ENCODE peak calls at places on chromosomes 7 and 10, in five cellular contexts. T, K, G, C and Q are unnamed samples. For H3K9me3, the result is how much of the 10 kb centered on the place peaks cover.

GRCh38 chr10:62062752-62063512 is 161.4 kb downstream of the ARID5B start:
- DNase-seq in T (no peak), K (no peak), G (no peak), C (no peak), Q (no peak)

GRCh38 chr10:73816917-73817729 is 5.7 kb upstream of the NDST2 start:
- DNase-seq in T (no peak), K (no peak), G (no peak), C (no peak), Q (no peak)

GRCh38 chr7:148481147-148481526 is 109.4 kb upstream of the C7orf33 start:
- DNase-seq in T (no peak), K (no peak), G (no peak), C (no peak), Q (no peak)

GRCh38 chr10:118712930-118713634 is 41.7 kb downstream of the CACUL1 start:
- DNase-seq in T (no peak), K (no peak), G (no peak), C (no peak), Q (no peak)

GRCh38 chr10:84391326-84391725 is 62.9 kb downstream of the CCSER2 start:
- DNase-seq in T (no peak), K (no peak), G (no peak), C (no peak), Q (no peak)

GRCh38 chr7:333399-333776 is 43.4 kb downstream of the FOXL3 start:
- DNase-seq in T (peak), K (peak), G (peak), C (peak), Q (peak)

GRCh38 chr10:86671985-86672710 is 3.8 kb downstream of the LDB3 start:
- DNase-seq in T (peak), K (peak), G (peak), C (no peak), Q (no peak)

GRCh38 chr10:77289027-77289501 is 348.5 kb downstream of the KCNMA1 start:
- DNase-seq in T (no peak), K (no peak), G (no peak), C (no peak), Q (no peak)

GRCh38 chr10:6022693-6023092 is 39.5 kb downstream of the IL2RA start:
- DNase-seq in T (no peak), K (no peak), G (no peak), C (no peak), Q (no peak)

GRCh38 chr7:65238785-65239184 is 134.9 kb upstream of the ZNF92 start:
- DNase-seq in T (no peak), K (no peak), G (no peak), C (no peak), Q (no peak)

GRCh38 chr10:92880233-92880861 is 32.0 kb downstream of the EXOC6 start:
- DNase-seq in T (no peak), K (no peak), G (peak), C (peak), Q (no peak)

GRCh38 chr7:27190284-27190748 is 5.3 kb upstream of the HOXA11 start:
- DNase-seq in T (no peak), K (no peak), G (no peak), C (peak), Q (no peak)

GRCh38 chr10:132142396-132143161 is 44.2 kb upstream of the DPYSL4 start:
- DNase-seq in T (peak), K (peak), G (peak), C (no peak), Q (peak)

GRCh38 chr7:6306471-6306870 is 34.0 kb upstream of the CYTH3 start:
- DNase-seq in T (no peak), K (no peak), G (no peak), C (no peak), Q (no peak)

GRCh38 chr7:88866265-88866863 is 70.8 kb upstream of the TEX47 start:
- DNase-seq in T (no peak), K (no peak), G (no peak), C (no peak), Q (no peak)

GRCh38 chr7:107441576-107442422 is 28.1 kb upstream of the GPR22 start:
- DNase-seq in T (no peak), K (no peak), G (no peak), C (no peak), Q (no peak)

GRCh38 chr10:32939296-32940111 is 18.5 kb downstream of the ITGB1 start:
- DNase-seq in T (no peak), K (no peak), G (no peak), C (no peak), Q (no peak)

GRCh38 chr7:97043281-97043680 is 18.6 kb upstream of the DLX5 start:
- DNase-seq in T (no peak), K (no peak), G (no peak), C (no peak), Q (no peak)

GRCh38 chr7:22238354-22239311 is 118.3 kb downstream of the RAPGEF5 start:
- DNase-seq in T (no peak), K (no peak), G (no peak), C (no peak), Q (no peak)

GRCh38 chr7:32506266-32507054 is 11.2 kb downstream of the AVL9 start:
- DNase-seq in T (no peak), K (no peak), G (no peak), C (no peak), Q (no peak)

GRCh38 chr7:96527133-96527827 is 182.4 kb downstream of the SEM1 start:
- DNase-seq in T (no peak), K (no peak), G (no peak), C (no peak), Q (no peak)

GRCh38 chr10:18044976-18045720 is 93.4 kb downstream of the SLC39A12 start:
- DNase-seq in T (no peak), K (no peak), G (no peak), C (no peak), Q (no peak)

GRCh38 chr10:85606401-85606800 is 760.2 kb downstream of the GRID1 start:
- DNase-seq in T (no peak), K (no peak), G (no peak), C (no peak), Q (no peak)

GRCh38 chr10:49598164-49598856 is 11.8 kb upstream of the SLC18A3 start:
- DNase-seq in T (no peak), K (no peak), G (no peak), C (no peak), Q (no peak)

GRCh38 chr7:36966636-36967035 is 242.3 kb upstream of the AOAH start:
- DNase-seq in T (no peak), K (no peak), G (no peak), C (no peak), Q (no peak)

GRCh38 chr7:36969376-36969775 is 245.1 kb upstream of the AOAH start:
- DNase-seq in T (no peak), K (no peak), G (no peak), C (no peak), Q (no peak)

GRCh38 chr7:36966039-36966438 is 241.7 kb upstream of the AOAH start:
- DNase-seq in T (no peak), K (no peak), G (no peak), C (no peak), Q (no peak)

GRCh38 chr7:36965625-36966024 is 241.3 kb upstream of the AOAH start:
- DNase-seq in T (no peak), K (no peak), G (no peak), C (no peak), Q (no peak)

DNA sequence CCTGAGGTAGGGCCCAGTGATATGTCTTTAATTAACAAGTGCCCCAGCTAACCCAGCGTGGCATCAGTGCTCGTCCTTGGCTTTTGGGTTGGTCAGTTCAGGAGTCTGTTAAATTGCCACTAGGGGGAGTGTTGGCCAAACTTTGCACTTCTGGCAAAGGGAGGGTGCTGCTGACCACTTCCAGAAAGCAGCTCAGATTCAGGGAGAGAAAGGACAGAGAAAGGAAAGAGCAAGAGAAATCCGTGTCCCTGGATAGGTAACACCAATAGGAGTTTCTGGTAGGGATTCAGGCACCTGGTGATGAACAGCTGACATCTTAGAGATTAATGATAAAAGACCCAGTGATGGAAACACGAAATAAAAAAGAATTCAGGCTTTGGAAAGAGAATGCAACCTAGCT is 243.1 kb upstream of the AOAH start:
- DNase-seq in T (peak), K (peak), G (peak), C (no peak), Q (no peak)
- H3K27ac ChIP-seq in T (no peak), K (no peak), G (no peak), C (no peak), Q (no peak)

GRCh38 chr10:70417568-70417967 is 13.6 kb downstream of the EIF4EBP2 start:
- DNase-seq in T (no peak), K (no peak), G (no peak), C (no peak), Q (no peak)
- H3K4me3 ChIP-seq in T (no peak), K (no peak), G (no peak), C (no peak), Q (no peak)

GRCh38 chr7:158125721-158126120 is 461.9 kb downstream of the PTPRN2 start:
- DNase-seq in T (no peak), K (no peak), G (no peak), C (no peak), Q (no peak)

GRCh38 chr7:158123214-158123613 is 464.4 kb downstream of the PTPRN2 start:
- DNase-seq in T (no peak), K (no peak), G (no peak), C (no peak), Q (no peak)

GRCh38 chr7:158125091-158125490 is 462.5 kb downstream of the PTPRN2 start:
- DNase-seq in T (no peak), K (no peak), G (no peak), C (no peak), Q (no peak)

GRCh38 chr7:158123753-158124152 is 463.9 kb downstream of the PTPRN2 start:
- DNase-seq in T (no peak), K (no peak), G (no peak), C (no peak), Q (no peak)

DNA sequence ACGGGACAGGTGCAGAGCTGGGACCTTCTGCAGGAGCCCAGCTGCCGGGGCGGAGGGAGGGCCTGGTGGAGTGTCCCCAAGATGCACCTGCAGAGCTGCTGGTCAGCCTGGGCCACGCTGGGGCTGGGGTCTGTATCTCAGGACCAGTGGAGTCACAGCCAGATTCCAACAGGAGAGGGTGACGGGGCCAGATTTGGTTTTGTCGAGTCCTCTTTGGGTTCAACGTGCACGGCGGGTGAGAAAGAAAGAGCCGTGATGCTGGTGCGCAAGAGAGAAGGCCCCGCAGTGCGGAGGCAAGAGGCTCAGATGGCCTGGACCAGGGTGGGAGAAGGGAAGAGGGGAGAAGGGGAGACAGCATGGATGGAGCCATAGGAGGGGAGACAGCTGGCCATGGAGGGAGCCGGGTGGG is 462.9 kb downstream of the PTPRN2 start:
- DNase-seq in T (no peak), K (no peak), G (no peak), C (no peak), Q (no peak)
- H3K9me3 ChIP-seq in T (half or more), K (under half), G (under half), C (under half), Q (under half)

GRCh38 chr7:131556055-131556911 is at the start of gene PODXL:
- DNase-seq in T (peak), K (peak), G (peak), C (peak), Q (peak)
- H3K27ac ChIP-seq in T (peak), K (peak), G (peak), C (peak), Q (peak)

GRCh38 chr7:53214463-53214862 is 179.0 kb downstream of the POM121L12 start:
- DNase-seq in T (no peak), K (no peak), G (no peak), C (no peak), Q (no peak)

GRCh38 chr7:53218730-53219504 is 183.5 kb downstream of the POM121L12 start:
- DNase-seq in T (peak), K (no peak), G (peak), C (no peak), Q (no peak)
- H3K4me3 ChIP-seq in T (peak), K (no peak), G (peak), C (peak), Q (peak)